ENCODE peak calls at places on chromosomes 16 and 17, in four cellular contexts. D, I, C and P are unnamed samples.

GRCh38 chr17:4706121-4706520 is 2.2 kb upstream of the PELP1 start:
- DNase-seq in C (no peak), D (no peak), I (no peak), P (no peak)

GRCh38 chr16:24975428-24975889 is 39.7 kb downstream of the ARHGAP17 start:
- DNase-seq in I (no peak), C (no peak), D (no peak), P (no peak)

GRCh38 chr16:58047557-58048348 is 22.2 kb downstream of the MMP15 start:
- DNase-seq in C (no peak), D (no peak), I (no peak), P (no peak)

GRCh38 chr16:68257906-68258800 is 6.2 kb upstream of the SLC7A6 start:
- DNase-seq in I (no peak), D (peak), C (no peak), P (no peak)

GRCh38 chr16:80751167-80751566 is 53.2 kb downstream of the CDYL2 start:
- DNase-seq in D (no peak), C (no peak), I (no peak), P (no peak)

GRCh38 chr17:6126768-6127167 is 56.6 kb downstream of the WSCD1 start:
- DNase-seq in D (no peak), I (no peak), C (no peak), P (no peak)

GRCh38 chr16:69555437-69555836 is 10.3 kb upstream of the NFAT5 start:
- DNase-seq in D (no peak), C (no peak), I (no peak), P (no peak)

GRCh38 chr16:4532238-4532637 is 6.3 kb downstream of the CDIP1 start:
- DNase-seq in I (no peak), C (no peak), D (no peak), P (no peak)

GRCh38 chr17:1755252-1755992 is 6.4 kb upstream of the SERPINF1 start:
- DNase-seq in C (no peak), I (no peak), D (no peak), P (no peak)

GRCh38 chr16:85436636-85437160 is 176.4 kb upstream of the GSE1 start:
- DNase-seq in C (peak), I (no peak), D (peak), P (no peak)

GRCh38 chr16:15950167-15950854 is 895 bp downstream of the ABCC1 start:
- DNase-seq in C (peak), I (no peak), D (peak), P (no peak)

GRCh38 chr17:45834471-45835396 is 9.9 kb upstream of the SPPL2C start:
- DNase-seq in D (no peak), I (peak), C (no peak), P (no peak)

GRCh38 chr17:17120716-17121115 is 78.5 kb downstream of the MPRIP start:
- DNase-seq in I (no peak), C (no peak), D (no peak), P (no peak)

GRCh38 chr16:83912152-83912948 is 13.4 kb downstream of the MLYCD start:
- DNase-seq in I (no peak), C (no peak), D (no peak), P (no peak)

GRCh38 chr17:67520916-67521772 is 144.1 kb downstream of the PITPNC1 start:
- DNase-seq in D (no peak), I (no peak), C (no peak), P (no peak)

GRCh38 chr17:56902350-56902749 is 11.5 kb downstream of the TRIM25 start:
- DNase-seq in I (peak), D (no peak), C (no peak), P (no peak)

GRCh38 chr17:49681336-49681735 is 3.4 kb upstream of the SPOP start:
- DNase-seq in I (no peak), C (no peak), D (no peak), P (peak)

GRCh38 chr17:42675348-42675983 is 1.3 kb downstream of the PLEKHH3 start:
- DNase-seq in I (no peak), C (peak), D (peak), P (no peak)

GRCh38 chr17:2975469-2975958 is 87.9 kb downstream of the OR1D5 start:
- DNase-seq in C (peak), D (peak), I (no peak), P (peak)

GRCh38 chr16:54432481-54433229 is 146.1 kb upstream of the IRX3 start:
- DNase-seq in C (no peak), I (no peak), D (no peak), P (no peak)

GRCh38 chr16:83878838-83879237 is 20.1 kb upstream of the MLYCD start:
- DNase-seq in C (no peak), I (peak), D (no peak), P (no peak)

GRCh38 chr17:57750109-57750845 is 5.2 kb upstream of the CCDC182 start:
- DNase-seq in C (no peak), I (no peak), D (no peak), P (no peak)

GRCh38 chr17:47315451-47316266 is 8.1 kb upstream of the EFCAB13 start:
- DNase-seq in D (peak), C (no peak), I (peak), P (peak)

GRCh38 chr16:19105131-19105530 is 8.6 kb upstream of the ITPRIPL2 start:
- DNase-seq in D (no peak), I (no peak), C (no peak), P (no peak)

DNA sequence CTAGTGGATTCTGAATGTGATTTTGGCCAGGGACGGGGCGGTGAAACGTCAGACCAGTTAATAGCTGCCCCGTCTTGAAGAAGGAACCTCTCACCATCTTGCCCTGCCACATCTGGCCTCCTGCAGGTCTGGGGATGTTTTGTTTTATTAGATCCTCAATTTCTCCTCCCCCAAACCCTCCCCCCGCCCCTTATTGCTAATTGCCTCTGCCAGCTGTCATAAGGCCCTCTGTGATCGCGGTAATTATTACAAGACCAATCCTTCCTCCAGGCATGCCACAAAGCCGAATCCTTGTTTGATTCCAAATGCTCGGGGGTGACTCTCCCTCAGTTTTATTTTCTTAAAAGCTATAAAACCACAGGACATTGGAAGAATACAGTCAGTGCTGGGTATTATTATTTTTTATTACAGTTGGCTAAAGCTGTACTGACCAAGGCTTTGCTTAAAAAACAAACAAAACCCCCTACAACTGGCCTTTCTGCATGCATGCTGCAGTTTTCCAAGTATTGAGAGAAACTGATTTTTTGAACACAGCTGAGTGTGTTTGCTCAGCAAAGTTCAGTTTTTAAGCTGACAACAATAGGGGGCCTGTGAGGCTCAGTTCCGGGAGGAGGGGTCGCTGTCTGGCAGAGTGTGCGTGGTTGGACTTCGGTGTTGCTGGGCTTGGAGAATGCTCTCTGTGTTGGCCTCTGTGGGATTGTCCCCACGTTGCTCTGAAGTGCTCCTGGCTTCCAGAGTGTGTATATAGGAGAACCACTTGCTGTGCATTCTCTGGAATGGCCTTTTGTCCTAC is 1.7 kb downstream of the KSR1 start:
- DNase-seq in C (no peak), D (no peak), I (peak), P (no peak)
- TF ChIP-seq EP300 in C (no peak), D (no peak), I (no peak), P (no peak)

GRCh38 chr17:81419333-81419885 is 24.2 kb downstream of the BAHCC1 start:
- DNase-seq in C (peak), D (peak), I (peak), P (peak)
- TF ChIP-seq EP300 in C (peak), D (peak), I (peak), P (peak)

DNA sequence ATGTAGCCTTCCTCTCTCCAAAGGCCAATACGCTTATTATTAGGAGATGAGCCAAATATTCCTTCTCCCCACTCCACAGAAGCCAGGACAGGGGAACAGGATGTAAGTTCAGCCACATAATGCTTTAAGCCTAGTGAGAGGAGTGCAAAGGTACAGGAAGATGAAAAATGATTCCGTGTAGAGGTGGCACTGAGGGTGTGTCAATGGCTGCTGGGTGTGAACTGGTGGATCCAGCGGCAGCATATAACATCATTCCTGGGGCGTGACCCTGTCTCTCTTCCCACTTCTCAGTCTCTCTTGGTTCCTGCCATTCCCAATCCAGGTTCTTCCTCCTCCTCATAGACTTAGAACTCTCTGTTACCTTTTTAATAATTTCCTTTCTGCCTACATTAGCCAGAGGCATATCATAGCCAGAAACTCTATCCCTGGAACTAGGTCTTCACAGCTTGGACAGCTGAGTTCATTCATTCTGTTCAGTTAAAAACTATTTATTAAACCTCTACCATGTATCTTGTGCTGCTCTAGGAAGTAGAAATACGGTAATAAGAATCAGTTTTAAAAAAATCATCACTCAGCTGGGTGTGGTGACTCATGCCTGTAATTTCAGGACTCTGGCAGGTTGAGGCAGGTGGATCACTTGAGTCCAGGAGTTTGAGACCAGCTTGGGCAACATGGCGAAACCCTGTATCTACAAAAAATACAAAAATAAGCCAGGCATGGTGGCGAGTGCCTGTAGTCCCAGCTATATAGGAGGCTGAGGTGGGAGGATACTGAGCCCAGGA is 58.0 kb upstream of the FAM20A start:
- DNase-seq in D (no peak), I (no peak), C (no peak), P (no peak)
- TF ChIP-seq EP300 in D (no peak), I (no peak), C (no peak), P (no peak)

DNA sequence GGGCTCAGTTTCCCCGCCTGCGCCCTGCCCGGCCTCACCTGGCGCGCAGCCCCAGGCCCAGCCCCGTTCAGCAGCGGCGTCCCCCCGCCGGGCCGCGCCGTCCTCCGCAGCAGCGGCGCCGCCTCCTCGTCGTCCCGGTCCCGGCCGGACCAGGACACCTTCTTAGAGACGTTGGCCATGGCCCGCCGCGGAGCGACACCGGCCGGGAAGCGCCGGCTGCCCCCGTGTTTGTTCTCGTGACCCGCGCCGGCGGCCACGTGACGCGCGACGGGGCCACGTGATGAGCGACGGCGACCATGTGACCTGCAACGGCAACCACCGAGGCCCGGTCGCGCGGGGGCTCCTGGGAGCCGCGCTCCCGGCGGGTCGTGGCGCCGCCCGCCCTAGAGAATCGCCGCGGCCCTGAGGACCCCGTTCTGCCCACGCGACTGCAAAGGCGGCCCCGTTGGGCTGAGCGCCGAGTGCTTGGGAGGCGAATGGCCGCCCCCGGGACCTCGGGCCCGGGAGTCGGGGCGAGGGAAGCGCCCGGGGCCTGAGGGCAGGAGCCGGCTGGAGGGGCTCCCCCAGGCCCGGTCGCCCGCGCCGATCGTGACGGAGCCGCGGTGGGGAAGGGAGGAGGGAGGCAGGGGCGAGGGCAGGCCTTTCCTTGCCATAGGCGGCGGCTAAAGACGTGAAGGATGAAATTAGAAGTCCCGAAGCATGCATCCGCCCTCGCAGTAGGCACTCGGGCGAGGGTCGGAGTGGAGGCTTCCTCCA is at the start of gene CLCN7:
- DNase-seq in D (peak), I (peak), C (peak), P (peak)
- TF ChIP-seq EP300 in D (no peak), I (no peak), C (no peak), P (no peak)

GRCh38 chr17:59754547-59754946 is 47.1 kb downstream of the VMP1 start:
- DNase-seq in I (peak), C (no peak), D (no peak), P (no peak)
- TF ChIP-seq EP300 in I (peak), C (no peak), D (no peak), P (no peak)

GRCh38 chr16:11914759-11915643 is 755 bp downstream of the GSPT1 start:
- DNase-seq in C (peak), I (no peak), D (peak), P (no peak)

GRCh38 chr16:11914210-11914758 is 1.5 kb downstream of the GSPT1 start:
- DNase-seq in C (no peak), I (no peak), D (no peak), P (no peak)

GRCh38 chr16:11913425-11914079 is 2.2 kb downstream of the GSPT1 start:
- DNase-seq in D (no peak), I (no peak), C (no peak), P (no peak)

GRCh38 chr16:11916524-11917285 is 949 bp upstream of the GSPT1 start:
- DNase-seq in C (peak), D (peak), I (peak), P (no peak)

DNA sequence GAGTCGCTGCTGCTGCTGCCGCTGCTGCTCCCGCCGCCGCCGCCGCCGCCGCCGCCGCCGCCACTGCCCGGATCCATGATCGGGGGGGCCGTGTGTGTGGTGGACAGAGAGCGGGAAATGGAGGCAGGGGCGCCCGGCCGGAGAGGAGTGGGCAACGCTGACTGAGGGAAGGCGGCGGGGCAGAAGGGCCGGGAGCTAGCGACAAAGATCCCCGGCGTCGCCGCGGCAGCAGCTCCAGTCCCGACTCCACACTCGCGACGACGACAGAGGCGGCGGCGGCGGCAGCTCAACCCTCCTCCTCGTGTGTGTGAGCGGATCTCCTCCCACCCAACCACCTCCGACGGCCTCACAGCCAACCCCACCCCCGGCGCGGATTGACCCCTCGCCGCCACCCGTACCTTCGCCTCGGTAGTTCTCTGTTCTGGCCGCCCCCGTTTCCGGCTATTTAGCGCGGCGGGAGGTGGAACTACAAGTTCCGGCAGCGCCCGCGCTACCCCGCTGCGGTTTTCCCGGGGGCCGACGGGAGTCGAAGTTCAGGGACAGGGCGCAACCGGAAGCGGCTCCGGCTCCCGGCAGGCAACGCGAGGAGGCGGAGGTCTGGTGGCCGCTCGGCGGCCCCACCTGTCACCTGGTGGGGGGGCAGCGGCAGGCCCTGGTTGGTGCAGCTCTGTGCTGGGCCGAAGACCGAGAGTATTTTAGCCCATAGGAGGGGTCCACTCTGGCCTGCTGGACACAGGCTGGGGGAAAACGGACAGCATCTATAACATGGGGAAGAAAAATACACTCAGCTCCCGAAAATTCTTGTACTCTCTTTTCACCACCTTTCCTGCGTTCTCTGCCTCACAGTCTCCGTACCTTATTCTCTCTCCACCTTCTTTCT is at the start of gene GSPT1:
- DNase-seq in D (peak), I (peak), C (peak), P (peak)
- TF ChIP-seq EP300 in D (no peak), I (peak), C (no peak), P (no peak)

GRCh38 chr17:78600181-78600651 is 23.0 kb upstream of the DNAH17 start:
- DNase-seq in C (no peak), I (no peak), D (no peak), P (no peak)
- TF ChIP-seq EP300 in C (no peak), I (no peak), D (no peak), P (no peak)